ENCODE peak calls at places on chromosome 4, in nine cellular contexts. One of them, this sample, is unnamed.

GRCh38 chr4:75907956-75908355 is 5.7 kb upstream of the PPEF2 start:
- DNase-seq in OCI-LY7: no peak
- DNase-seq in T1000: no peak
- DNase-seq in cardiac fibroblast: no peak
- DNase-seq in GM19239: no peak
- DNase-seq in stimulated activated CD8-positive, alpha-beta memory T cell treated with anti-CD3 and anti-CD28 coated beads, Interleukin-4, amount 100 ng/mL, for 24 hours: no peak
- DNase-seq in mesendoderm: no peak
- DNase-seq in CD4-positive, alpha-beta T cell: no peak
- DNase-seq in activated gamma-delta T cell treated with anti-CD3 and anti-CD28 coated beads, Interleukin-2, amount 50 U/mL, for 16 hours: no peak
- DNase-seq in this sample: no peak

GRCh38 chr4:633976-634598 is 8.7 kb downstream of the PDE6B start:
- DNase-seq in CD4-positive, alpha-beta T cell: no peak
- DNase-seq in stimulated activated CD8-positive, alpha-beta memory T cell treated with anti-CD3 and anti-CD28 coated beads, Interleukin-4, amount 100 ng/mL, for 24 hours: no peak
- DNase-seq in activated gamma-delta T cell treated with anti-CD3 and anti-CD28 coated beads, Interleukin-2, amount 50 U/mL, for 16 hours: no peak
- DNase-seq in cardiac fibroblast: no peak
- DNase-seq in mesendoderm: no peak
- DNase-seq in OCI-LY7: no peak
- DNase-seq in GM19239: no peak
- DNase-seq in T1000: no peak
- DNase-seq in this sample: no peak

GRCh38 chr4:42281324-42282020 is 115.8 kb upstream of the SHISA3 start:
- DNase-seq in cardiac fibroblast: no peak
- DNase-seq in mesendoderm: no peak
- DNase-seq in CD4-positive, alpha-beta T cell: no peak
- DNase-seq in OCI-LY7: no peak
- DNase-seq in activated gamma-delta T cell treated with anti-CD3 and anti-CD28 coated beads, Interleukin-2, amount 50 U/mL, for 16 hours: no peak
- DNase-seq in T1000: peak; percentile 71
- DNase-seq in GM19239: no peak
- DNase-seq in stimulated activated CD8-positive, alpha-beta memory T cell treated with anti-CD3 and anti-CD28 coated beads, Interleukin-4, amount 100 ng/mL, for 24 hours: no peak
- DNase-seq in this sample: peak; percentile 41

GRCh38 chr4:103478729-103479128 is 241.1 kb downstream of the TACR3 start:
- DNase-seq in CD4-positive, alpha-beta T cell: no peak
- DNase-seq in GM19239: no peak
- DNase-seq in mesendoderm: peak; percentile 21
- DNase-seq in T1000: no peak
- DNase-seq in cardiac fibroblast: no peak
- DNase-seq in activated gamma-delta T cell treated with anti-CD3 and anti-CD28 coated beads, Interleukin-2, amount 50 U/mL, for 16 hours: no peak
- DNase-seq in OCI-LY7: no peak
- DNase-seq in stimulated activated CD8-positive, alpha-beta memory T cell treated with anti-CD3 and anti-CD28 coated beads, Interleukin-4, amount 100 ng/mL, for 24 hours: no peak
- DNase-seq in this sample: no peak

GRCh38 chr4:103915224-103915869 is 195.6 kb upstream of the TACR3 start:
- DNase-seq in mesendoderm: peak; percentile 37
- DNase-seq in T1000: no peak
- DNase-seq in GM19239: peak; percentile 1
- DNase-seq in OCI-LY7: peak; percentile 14
- DNase-seq in stimulated activated CD8-positive, alpha-beta memory T cell treated with anti-CD3 and anti-CD28 coated beads, Interleukin-4, amount 100 ng/mL, for 24 hours: no peak
- DNase-seq in CD4-positive, alpha-beta T cell: no peak
- DNase-seq in activated gamma-delta T cell treated with anti-CD3 and anti-CD28 coated beads, Interleukin-2, amount 50 U/mL, for 16 hours: no peak
- DNase-seq in cardiac fibroblast: peak; percentile 15
- DNase-seq in this sample: peak; percentile 33

GRCh38 chr4:25792843-25793242 is 69.9 kb downstream of the SEL1L3 start:
- DNase-seq in cardiac fibroblast: no peak
- DNase-seq in GM19239: no peak
- DNase-seq in mesendoderm: no peak
- DNase-seq in OCI-LY7: no peak
- DNase-seq in T1000: no peak
- DNase-seq in activated gamma-delta T cell treated with anti-CD3 and anti-CD28 coated beads, Interleukin-2, amount 50 U/mL, for 16 hours: no peak
- DNase-seq in stimulated activated CD8-positive, alpha-beta memory T cell treated with anti-CD3 and anti-CD28 coated beads, Interleukin-4, amount 100 ng/mL, for 24 hours: no peak
- DNase-seq in CD4-positive, alpha-beta T cell: no peak
- DNase-seq in this sample: no peak

GRCh38 chr4:14059006-14059405 is 431.5 kb upstream of the BOD1L1 start:
- DNase-seq in cardiac fibroblast: no peak
- DNase-seq in GM19239: no peak
- DNase-seq in CD4-positive, alpha-beta T cell: no peak
- DNase-seq in OCI-LY7: no peak
- DNase-seq in activated gamma-delta T cell treated with anti-CD3 and anti-CD28 coated beads, Interleukin-2, amount 50 U/mL, for 16 hours: no peak
- DNase-seq in mesendoderm: no peak
- DNase-seq in T1000: no peak
- DNase-seq in stimulated activated CD8-positive, alpha-beta memory T cell treated with anti-CD3 and anti-CD28 coated beads, Interleukin-4, amount 100 ng/mL, for 24 hours: no peak
- DNase-seq in this sample: no peak

GRCh38 chr4:1055721-1056590 is 44.5 kb downstream of the FGFRL1 start:
- DNase-seq in mesendoderm: peak; percentile 61
- DNase-seq in OCI-LY7: peak; percentile 80
- DNase-seq in cardiac fibroblast: peak; percentile 40
- DNase-seq in stimulated activated CD8-positive, alpha-beta memory T cell treated with anti-CD3 and anti-CD28 coated beads, Interleukin-4, amount 100 ng/mL, for 24 hours: peak; percentile 66
- DNase-seq in CD4-positive, alpha-beta T cell: peak; percentile 83
- DNase-seq in T1000: no peak
- DNase-seq in activated gamma-delta T cell treated with anti-CD3 and anti-CD28 coated beads, Interleukin-2, amount 50 U/mL, for 16 hours: peak; percentile 70
- DNase-seq in GM19239: peak; percentile 63
- DNase-seq in this sample: no peak